ENCODE peak calls at places on chromosomes 5 and 9, in five cellular contexts. Q, G, O, Z and L are unnamed samples.
A peak's percentile ranks its signal among the peaks of the same experiment; 100 is the strongest.

GRCh38 chr9:134698587-134699342 is 57.2 kb downstream of the COL5A1 start:
- DNase-seq in Q (peak; percentile 84), G (peak; percentile 36), O (peak; percentile 95), Z (peak; percentile 69), L (peak; percentile 94)

GRCh38 chr9:101737705-101738565 is 512 bp downstream of the GRIN3A start:
- DNase-seq in Q (peak; percentile 48), G (no peak), O (peak; percentile 51), Z (no peak), L (peak; percentile 65)

GRCh38 chr5:5504325-5504724 is 81.8 kb downstream of the ICE1 start:
- DNase-seq in Q (no peak), G (no peak), O (no peak), Z (no peak), L (no peak)

GRCh38 chr5:73393606-73394489 is 54.7 kb downstream of the FOXD1 start:
- DNase-seq in Q (no peak), G (no peak), O (no peak), Z (no peak), L (no peak)

GRCh38 chr9:71703172-71703872 is 65.0 kb downstream of the CEMIP2 start:
- DNase-seq in Q (no peak), G (no peak), O (no peak), Z (no peak), L (no peak)

GRCh38 chr9:106930477-106930876 is 67.5 kb downstream of the ZNF462 start:
- DNase-seq in Q (no peak), G (no peak), O (no peak), Z (no peak), L (no peak)

GRCh38 chr9:137900584-137901310 is 23.2 kb downstream of the CACNA1B start:
- DNase-seq in Q (no peak), G (no peak), O (no peak), Z (no peak), L (no peak)

GRCh38 chr9:112446518-112446917 is 40.1 kb upstream of the KIAA1958 start:
- DNase-seq in Q (no peak), G (no peak), O (no peak), Z (no peak), L (peak; percentile 33)

GRCh38 chr5:1294839-1295649 is at the start of gene TERT:
- DNase-seq in Q (peak; percentile 57), G (no peak), O (peak; percentile 83), Z (no peak), L (peak; percentile 65)

GRCh38 chr9:134049236-134049635 is 18.6 kb downstream of the BRD3 start:
- DNase-seq in Q (no peak), G (no peak), O (no peak), Z (no peak), L (no peak)

GRCh38 chr9:95468791-95469190 is 48.0 kb downstream of the PTCH1 start:
- DNase-seq in Q (no peak), G (no peak), O (no peak), Z (no peak), L (no peak)
- H4K8ac ChIP-seq in Q (no peak overlapping the region), G (no peak overlapping the region), O (no peak overlapping the region), Z (no peak overlapping the region), L (no peak overlapping the region)

GRCh38 chr5:59079622-59080620 is 497.0 kb downstream of the RAB3C start:
- DNase-seq in Q (no peak), G (peak; percentile 100), O (no peak), Z (peak; percentile 99), L (peak; percentile 37)
- H3K4me1 ChIP-seq in Q (no peaks in the 10 kb centered on the region), G (peaks cover 5% of the 10 kb centered on the region), O (no peaks in the 10 kb centered on the region), Z (peaks cover 4% of the 10 kb centered on the region), L (no peaks in the 10 kb centered on the region)

GRCh38 chr5:169569513-169569912 is 14.1 kb upstream of the SPDL1 start:
- DNase-seq in Q (no peak), G (no peak), O (no peak), Z (no peak), L (no peak)
- H4K8ac ChIP-seq in Q (no peak overlapping the region), G (no peak overlapping the region), O (no peak overlapping the region), Z (no peak overlapping the region), L (no peak overlapping the region)

DNA sequence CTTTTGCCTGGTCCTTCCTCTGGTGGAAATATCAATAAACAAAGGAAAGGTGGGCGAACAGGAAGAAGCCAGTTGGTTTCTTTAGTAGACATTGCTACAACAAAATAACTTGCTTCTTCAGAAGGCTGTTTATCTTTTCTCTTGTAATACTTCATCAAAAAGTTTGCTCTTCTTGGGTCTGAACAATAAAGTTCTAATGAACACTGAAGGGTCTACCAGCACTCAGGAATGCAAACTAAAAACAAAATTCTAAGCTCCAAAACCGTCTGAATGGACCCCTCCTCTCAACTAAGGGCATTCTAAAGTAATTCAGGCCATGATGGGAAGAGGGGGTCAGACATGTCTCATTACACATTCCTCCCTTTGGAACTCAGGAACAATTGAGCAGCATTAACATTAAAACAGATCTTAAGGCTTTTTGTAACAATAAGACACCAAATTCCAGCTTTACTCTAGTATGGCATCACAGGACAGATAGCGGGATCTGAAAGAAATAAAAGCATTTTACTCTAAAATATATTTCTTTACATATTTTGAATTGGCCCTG is 2.3 kb downstream of the TBCA start:
- DNase-seq in Q (peak; percentile 18), G (no peak), O (no peak), Z (no peak), L (peak; percentile 26)
- H3K4me1 ChIP-seq in Q (peaks cover 28% of the 10 kb centered on the region), G (peaks cover 6% of the 10 kb centered on the region), O (peaks cover 11% of the 10 kb centered on the region), Z (no peaks in the 10 kb centered on the region), L (peaks cover 6% of the 10 kb centered on the region)

GRCh38 chr9:129145841-129146292 is 32.2 kb downstream of the IER5L start:
- DNase-seq in Q (peak; percentile 85), G (peak; percentile 94), O (peak; percentile 74), Z (peak; percentile 90), L (peak; percentile 98)

GRCh38 chr9:129145316-129145715 is 32.7 kb downstream of the IER5L start:
- DNase-seq in Q (no peak), G (no peak), O (no peak), Z (peak; percentile 40), L (no peak)

GRCh38 chr9:129148463-129149204 is 29.4 kb downstream of the IER5L start:
- DNase-seq in Q (no peak), G (no peak), O (no peak), Z (no peak), L (no peak)

GRCh38 chr9:129149442-129149841 is 28.6 kb downstream of the IER5L start:
- DNase-seq in Q (no peak), G (no peak), O (no peak), Z (no peak), L (no peak)

DNA sequence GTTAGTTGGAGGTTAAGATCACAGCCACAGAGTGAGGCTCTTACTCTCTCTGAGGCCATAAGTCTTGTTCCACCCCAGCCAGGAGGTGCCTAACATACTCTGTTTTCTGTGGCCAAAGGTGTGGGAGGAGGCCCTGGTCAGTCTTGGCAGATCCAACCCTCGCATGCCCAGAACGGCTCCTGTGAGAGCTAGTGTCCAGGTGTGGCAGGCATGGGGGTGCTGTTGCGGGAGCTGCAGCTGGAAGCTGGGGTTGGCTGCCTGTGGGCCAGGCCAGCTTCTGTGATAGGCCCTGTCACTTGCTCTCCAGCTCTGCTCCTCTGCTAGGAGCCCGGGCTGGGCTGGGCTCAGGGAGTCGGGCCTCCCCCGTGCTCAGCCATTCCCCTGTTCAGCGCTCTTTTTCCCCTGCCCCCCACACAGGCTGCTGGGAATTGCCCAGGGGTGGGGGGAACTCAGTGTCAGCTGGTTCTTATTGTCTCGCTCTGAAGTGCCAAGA is 31.6 kb downstream of the IER5L start:
- DNase-seq in Q (no peak), G (no peak), O (no peak), Z (peak; percentile 51), L (peak; percentile 44)
- H4K8ac ChIP-seq in Q (no peak overlapping the region), G (peak overlapping the region; percentile 98), O (no peak overlapping the region), Z (peak overlapping the region; percentile 98), L (no peak overlapping the region)